ENCODE peak calls at places on chromosome 16, in eight cellular contexts. One of them, this sample, is unnamed.

GRCh38 chr16:26717826-26718225 is 348.9 kb upstream of the C16orf82 start:
- DNase-seq in K562: no peak
- DNase-seq in prostate gland: no peak
- DNase-seq in HCT116: no peak
- DNase-seq in IMR-90: no peak
- DNase-seq in right lobe of liver: no peak
- DNase-seq in lower leg skin: no peak
- DNase-seq in A549: peak
- DNase-seq in this sample: no peak

GRCh38 chr16:4021070-4021779 is 95.0 kb downstream of the ADCY9 start:
- DNase-seq in A549: peak
- DNase-seq in IMR-90: no peak
- DNase-seq in K562: no peak
- DNase-seq in HCT116: no peak
- DNase-seq in right lobe of liver: peak
- DNase-seq in prostate gland: peak
- DNase-seq in lower leg skin: peak
- DNase-seq in this sample: peak

GRCh38 chr16:19344224-19344801 is 58.8 kb downstream of the CLEC19A start:
- DNase-seq in K562: no peak
- DNase-seq in prostate gland: no peak
- DNase-seq in right lobe of liver: no peak
- DNase-seq in A549: no peak
- DNase-seq in lower leg skin: no peak
- DNase-seq in HCT116: no peak
- DNase-seq in IMR-90: no peak
- DNase-seq in this sample: no peak

GRCh38 chr16:14028207-14028606 is 42.9 kb upstream of the MRTFB start:
- DNase-seq in HCT116: no peak
- DNase-seq in prostate gland: no peak
- DNase-seq in K562: no peak
- DNase-seq in lower leg skin: no peak
- DNase-seq in A549: no peak
- DNase-seq in right lobe of liver: no peak
- DNase-seq in IMR-90: no peak
- DNase-seq in this sample: no peak

GRCh38 chr16:53067675-53068074 is 12.9 kb downstream of the CHD9 start:
- DNase-seq in K562: no peak
- DNase-seq in A549: no peak
- DNase-seq in IMR-90: no peak
- DNase-seq in lower leg skin: no peak
- DNase-seq in HCT116: no peak
- DNase-seq in right lobe of liver: no peak
- DNase-seq in prostate gland: no peak
- DNase-seq in this sample: no peak

GRCh38 chr16:27598226-27598625 is 48.3 kb downstream of the KATNIP start:
- DNase-seq in A549: no peak
- DNase-seq in K562: no peak
- DNase-seq in HCT116: no peak
- DNase-seq in prostate gland: no peak
- DNase-seq in right lobe of liver: no peak
- DNase-seq in IMR-90: no peak
- DNase-seq in lower leg skin: no peak
- DNase-seq in this sample: no peak

GRCh38 chr16:87570938-87571867 is 31.1 kb upstream of the JPH3 start:
- DNase-seq in right lobe of liver: peak
- DNase-seq in K562: peak
- DNase-seq in lower leg skin: peak
- DNase-seq in prostate gland: peak
- DNase-seq in IMR-90: peak
- DNase-seq in A549: peak
- DNase-seq in HCT116: peak
- DNase-seq in this sample: peak

GRCh38 chr16:70703041-70703834 is 17.4 kb upstream of the MTSS2 start:
- DNase-seq in K562: peak
- DNase-seq in IMR-90: peak
- DNase-seq in A549: no peak
- DNase-seq in lower leg skin: no peak
- DNase-seq in HCT116: no peak
- DNase-seq in right lobe of liver: no peak
- DNase-seq in prostate gland: peak
- DNase-seq in this sample: no peak

GRCh38 chr16:64975821-64976220 is 146.0 kb downstream of the CDH11 start:
- DNase-seq in K562: no peak
- DNase-seq in prostate gland: no peak
- DNase-seq in right lobe of liver: no peak
- DNase-seq in HCT116: no peak
- DNase-seq in lower leg skin: no peak
- DNase-seq in A549: no peak
- DNase-seq in IMR-90: no peak
- DNase-seq in this sample: no peak

DNA sequence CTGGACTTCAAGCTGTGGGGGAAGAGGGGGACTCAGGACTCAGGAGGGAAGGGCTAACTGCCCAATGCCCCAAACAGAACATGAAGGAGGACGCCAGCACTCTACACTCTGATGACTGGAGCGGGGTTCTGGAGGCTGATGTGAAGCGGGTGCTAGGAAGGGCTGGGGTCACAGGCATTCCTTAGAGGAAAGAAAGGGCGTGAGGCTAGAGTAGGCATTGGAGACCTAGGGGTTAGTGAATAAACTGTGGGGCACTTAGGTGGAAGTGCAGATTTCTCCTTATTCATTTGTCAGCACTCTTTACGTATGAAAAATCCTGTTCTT is 760 bp upstream of the LMF1 start:
- DNase-seq in K562: no peak
- DNase-seq in right lobe of liver: no peak
- DNase-seq in prostate gland: no peak
- DNase-seq in A549: no peak
- DNase-seq in HCT116: no peak
- DNase-seq in lower leg skin: no peak
- DNase-seq in IMR-90: no peak
- DNase-seq in this sample: no peak
- H3K4me3 ChIP-seq in K562: no peak
- H3K4me3 ChIP-seq in right lobe of liver: no peak
- H3K4me3 ChIP-seq in prostate gland: no peak
- H3K4me3 ChIP-seq in A549: no peak
- H3K4me3 ChIP-seq in HCT116: peak
- H3K4me3 ChIP-seq in lower leg skin: no peak
- H3K4me3 ChIP-seq in IMR-90: no peak
- H3K4me3 ChIP-seq in this sample: no peak

DNA sequence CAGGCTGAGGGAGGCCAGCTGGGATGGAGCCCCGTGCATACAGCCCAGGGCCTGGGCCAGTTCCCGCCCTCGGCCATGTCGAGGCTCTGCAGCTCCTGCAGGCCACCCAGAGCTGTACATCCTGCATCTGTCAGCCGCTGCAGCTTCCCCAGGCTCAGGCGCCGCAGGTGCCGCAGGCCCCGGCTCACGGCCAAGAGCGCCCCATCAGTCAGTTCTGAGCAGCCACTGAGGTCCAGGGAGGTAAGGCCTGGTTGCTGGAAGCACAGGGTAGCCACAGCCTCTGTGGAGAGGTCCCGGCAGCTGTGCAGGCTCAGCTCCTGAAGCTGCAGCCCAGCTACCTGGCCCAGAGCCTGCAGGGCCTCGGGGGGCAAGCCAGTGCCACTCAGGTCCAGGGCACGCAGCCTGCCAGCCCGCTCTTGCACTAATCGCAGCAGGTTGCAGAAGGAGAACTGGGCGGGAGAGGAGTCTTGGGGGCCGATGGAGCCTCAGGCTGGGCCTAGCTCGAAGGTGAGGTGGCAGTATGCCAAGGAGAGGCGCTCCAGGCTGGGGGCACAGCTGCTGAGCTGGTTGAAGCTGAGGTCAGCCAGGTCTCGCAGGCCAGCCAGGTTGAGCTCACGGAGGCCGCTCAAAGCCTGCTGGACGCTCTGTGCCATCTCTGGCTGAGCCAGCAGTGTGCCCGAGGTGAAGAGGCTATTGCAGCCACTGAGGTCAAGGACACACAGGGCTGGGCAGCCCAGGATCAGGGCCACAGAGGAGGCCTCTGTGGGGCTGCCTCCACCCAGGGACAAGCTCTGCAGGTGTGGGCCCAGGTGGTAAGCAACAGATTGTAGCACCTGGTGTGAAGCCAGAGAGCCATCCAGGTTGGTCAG is 11.4 kb downstream of the ELMO3 start:
- DNase-seq in right lobe of liver: peak
- DNase-seq in prostate gland: no peak
- DNase-seq in lower leg skin: no peak
- DNase-seq in HCT116: no peak
- DNase-seq in K562: no peak
- DNase-seq in A549: no peak
- DNase-seq in IMR-90: no peak
- DNase-seq in this sample: no peak
- TF ChIP-seq POLR2A in right lobe of liver: no peak
- TF ChIP-seq POLR2A in prostate gland: no peak
- TF ChIP-seq POLR2A in lower leg skin: no peak
- TF ChIP-seq POLR2A in HCT116: no peak
- TF ChIP-seq POLR2A in K562: no peak
- TF ChIP-seq POLR2A in A549: no peak
- TF ChIP-seq POLR2A in IMR-90: no peak
- TF ChIP-seq POLR2A in this sample: no peak

GRCh38 chr16:67190041-67190440 is at the start of gene EXOC3L1:
- DNase-seq in A549: no peak
- DNase-seq in HCT116: no peak
- DNase-seq in IMR-90: no peak
- DNase-seq in lower leg skin: no peak
- DNase-seq in K562: no peak
- DNase-seq in right lobe of liver: no peak
- DNase-seq in prostate gland: no peak
- DNase-seq in this sample: no peak
- H3K4me3 ChIP-seq in A549: no peak
- H3K4me3 ChIP-seq in HCT116: no peak
- H3K4me3 ChIP-seq in IMR-90: no peak
- H3K4me3 ChIP-seq in lower leg skin: no peak
- H3K4me3 ChIP-seq in K562: no peak
- H3K4me3 ChIP-seq in right lobe of liver: peak
- H3K4me3 ChIP-seq in prostate gland: no peak
- H3K4me3 ChIP-seq in this sample: no peak

GRCh38 chr16:67661864-67662652 is 1.3 kb downstream of the PARD6A start:
- DNase-seq in HCT116: no peak
- DNase-seq in A549: no peak
- DNase-seq in IMR-90: no peak
- DNase-seq in K562: no peak
- DNase-seq in lower leg skin: no peak
- DNase-seq in right lobe of liver: no peak
- DNase-seq in prostate gland: no peak
- DNase-seq in this sample: no peak

GRCh38 chr16:67661101-67661661 is 421 bp downstream of the PARD6A start:
- DNase-seq in prostate gland: no peak
- DNase-seq in lower leg skin: no peak
- DNase-seq in HCT116: no peak
- DNase-seq in right lobe of liver: no peak
- DNase-seq in A549: peak
- DNase-seq in K562: no peak
- DNase-seq in IMR-90: peak
- DNase-seq in this sample: no peak

GRCh38 chr16:67658849-67659674 is 998 bp downstream of the ACD start:
- DNase-seq in K562: peak
- DNase-seq in A549: no peak
- DNase-seq in right lobe of liver: no peak
- DNase-seq in IMR-90: no peak
- DNase-seq in HCT116: no peak
- DNase-seq in lower leg skin: no peak
- DNase-seq in prostate gland: no peak
- DNase-seq in this sample: no peak

GRCh38 chr16:67659675-67660563 is at the start of gene ACD:
- DNase-seq in right lobe of liver: peak
- DNase-seq in prostate gland: peak
- DNase-seq in HCT116: peak
- DNase-seq in A549: peak
- DNase-seq in IMR-90: peak
- DNase-seq in K562: peak
- DNase-seq in lower leg skin: peak
- DNase-seq in this sample: peak

DNA sequence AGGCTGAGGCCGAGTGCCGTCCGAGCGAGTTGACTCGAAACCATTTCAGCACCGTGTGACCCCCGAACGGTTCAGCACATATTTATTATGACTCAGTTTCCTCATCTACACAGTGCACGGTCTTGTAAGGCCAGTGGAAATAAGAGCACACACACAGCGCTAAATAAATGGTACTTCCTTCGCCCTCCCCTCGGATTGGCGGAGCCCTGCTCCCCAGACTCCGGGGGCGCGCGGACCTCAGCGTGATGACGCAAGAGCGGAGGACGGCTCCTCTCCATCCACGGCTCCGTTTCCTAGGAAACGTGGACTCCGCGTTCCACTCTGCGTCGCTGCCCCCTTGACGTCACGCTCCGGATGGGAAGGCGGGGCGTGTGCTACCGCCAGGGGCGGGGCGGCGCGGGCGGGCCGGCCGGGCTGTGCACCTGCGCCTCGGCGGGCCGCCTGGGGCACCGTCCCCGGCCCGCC is at the start of gene PARD6A:
- DNase-seq in prostate gland: peak
- DNase-seq in right lobe of liver: peak
- DNase-seq in IMR-90: peak
- DNase-seq in A549: peak
- DNase-seq in HCT116: peak
- DNase-seq in K562: peak
- DNase-seq in lower leg skin: peak
- DNase-seq in this sample: peak
- TF ChIP-seq POLR2A in prostate gland: no peak
- TF ChIP-seq POLR2A in right lobe of liver: no peak
- TF ChIP-seq POLR2A in IMR-90: peak
- TF ChIP-seq POLR2A in A549: no peak
- TF ChIP-seq POLR2A in HCT116: peak
- TF ChIP-seq POLR2A in K562: peak
- TF ChIP-seq POLR2A in lower leg skin: no peak
- TF ChIP-seq POLR2A in this sample: no peak

This sample was measured in stomach.